ENCODE peak calls at places on chromosomes 6 and 20, in five cellular contexts. E is GM23338, I is GM23248, Y is HCT116, B is OCI-LY7. J is an unnamed sample. For H3K36me3, the result is how much of the 10 kb centered on the place peaks cover.

GRCh38 chr20:52200870-52201269 is 9.3 kb upstream of the ZFP64 start:
- DNase-seq in E (no peak), I (no peak), Y (no peak), B (no peak), J (no peak)

GRCh38 chr20:31652917-31653385 is 15.2 kb downstream of the COX4I2 start:
- DNase-seq in E (no peak), I (peak), Y (no peak), B (no peak), J (no peak)

GRCh38 chr6:125812394-125813231 is 21.9 kb downstream of the NCOA7 start:
- DNase-seq in E (no peak), I (peak), Y (no peak), B (no peak), J (no peak)

GRCh38 chr6:161041274-161041673 is 49.7 kb downstream of the MAP3K4 start:
- DNase-seq in E (no peak), I (no peak), Y (no peak), B (no peak), J (no peak)

GRCh38 chr6:132084811-132085509 is 133.8 kb upstream of the CCN2 start:
- DNase-seq in E (no peak), I (peak), Y (no peak), B (no peak), J (peak)

GRCh38 chr6:90219168-90219985 is 77.3 kb downstream of the BACH2 start:
- DNase-seq in E (peak), I (peak), Y (no peak), B (no peak), J (peak)

GRCh38 chr6:80523531-80523970 is 417.1 kb downstream of the BCKDHB start:
- DNase-seq in E (peak), I (peak), Y (no peak), B (no peak), J (no peak)

GRCh38 chr6:128491643-128492206 is 28.7 kb downstream of the PTPRK start:
- DNase-seq in E (no peak), I (no peak), Y (no peak), B (no peak), J (no peak)

GRCh38 chr6:74534485-74535211 is 671.2 kb downstream of the COL12A1 start:
- DNase-seq in E (no peak), I (peak), Y (peak), B (no peak), J (no peak)

GRCh38 chr6:44702292-44702691 is 314.8 kb downstream of the CDC5L start:
- DNase-seq in E (no peak), I (peak), Y (no peak), B (no peak), J (no peak)

GRCh38 chr20:5504061-5504739 is 187.4 kb upstream of the PROKR2 start:
- DNase-seq in E (peak), I (peak), Y (no peak), B (no peak), J (no peak)

GRCh38 chr20:36017034-36017951 is 48.9 kb downstream of the CNBD2 start:
- DNase-seq in E (peak), I (peak), Y (no peak), B (no peak), J (no peak)

GRCh38 chr20:1874534-1875168 is 20.6 kb upstream of the SIRPA start:
- DNase-seq in E (no peak), I (no peak), Y (no peak), B (no peak), J (no peak)

GRCh38 chr20:15842872-15843271 is 730.4 kb downstream of the KIF16B start:
- DNase-seq in E (no peak), I (no peak), Y (no peak), B (peak), J (peak)

GRCh38 chr6:114119056-114119455 is 148.1 kb upstream of the HDAC2 start:
- DNase-seq in E (no peak), I (no peak), Y (no peak), B (no peak), J (no peak)

GRCh38 chr20:36070451-36070850 is 84.1 kb upstream of the EPB41L1 start:
- DNase-seq in E (peak), I (no peak), Y (no peak), B (no peak), J (no peak)

GRCh38 chr6:43076093-43076927 is at the start of gene PTK7:
- DNase-seq in E (peak), I (peak), Y (no peak), B (peak), J (no peak)

GRCh38 chr20:37850724-37851123 is 52.2 kb upstream of the VSTM2L start:
- DNase-seq in E (no peak), I (peak), Y (no peak), B (no peak), J (no peak)

GRCh38 chr20:50504231-50504823 is 5.9 kb upstream of the PTPN1 start:
- DNase-seq in E (peak), I (peak), Y (peak), B (peak), J (no peak)

DNA sequence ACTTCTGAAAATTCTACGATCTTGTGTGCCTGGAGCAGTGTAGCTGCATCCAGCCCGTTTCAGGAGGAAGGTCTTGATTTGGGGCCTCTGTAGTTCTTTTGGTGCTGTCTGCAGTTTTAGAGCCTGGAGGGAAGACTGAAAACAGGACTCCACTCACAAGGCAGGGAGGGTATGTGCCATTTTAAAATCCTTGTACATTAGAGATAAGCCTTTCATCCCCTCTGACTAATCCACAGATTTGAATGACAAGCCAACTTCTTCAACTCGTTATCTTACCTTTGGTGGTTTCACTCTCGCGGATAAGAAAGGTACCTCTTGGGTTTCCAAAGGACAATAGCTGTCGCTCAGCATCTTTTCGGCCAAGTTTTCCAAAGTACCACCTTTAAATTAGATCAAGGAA is 98.0 kb upstream of the TRAF3IP2 start:
- DNase-seq in E (no peak), I (no peak), Y (no peak), B (no peak), J (no peak)
- H3K36me3 ChIP-seq in E (under half), I (half or more), Y (under half), B (under half), J (under half)

GRCh38 chr20:6530916-6531315 is 236.6 kb upstream of the BMP2 start:
- DNase-seq in E (no peak), I (no peak), Y (no peak), B (no peak), J (no peak)

GRCh38 chr20:6533828-6534388 is 233.6 kb upstream of the BMP2 start:
- DNase-seq in E (peak), I (peak), Y (no peak), B (no peak), J (no peak)

GRCh38 chr20:6533321-6533720 is 234.2 kb upstream of the BMP2 start:
- DNase-seq in E (no peak), I (peak), Y (no peak), B (no peak), J (no peak)

GRCh38 chr20:6525447-6526303 is 241.8 kb upstream of the BMP2 start:
- DNase-seq in E (peak), I (no peak), Y (no peak), B (no peak), J (no peak)

DNA sequence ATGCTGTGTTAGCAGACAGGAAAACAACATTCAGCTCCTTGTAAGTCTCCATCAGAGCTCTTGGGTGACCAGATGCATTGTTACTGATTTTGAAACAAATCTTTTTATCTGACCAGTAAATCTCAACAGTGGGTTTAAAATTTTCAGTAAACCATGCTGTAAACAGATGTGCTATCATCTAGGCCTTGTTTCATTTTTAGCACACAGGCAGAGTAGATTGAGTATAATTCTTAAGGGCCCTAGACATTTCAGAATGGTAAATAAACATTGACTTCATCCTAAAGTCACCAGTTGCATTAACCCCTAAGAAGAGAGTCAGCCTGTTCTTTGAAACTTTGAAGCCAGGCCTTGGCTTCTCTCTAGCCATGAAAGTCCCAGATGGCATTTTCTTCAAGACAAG is 237.2 kb upstream of the BMP2 start:
- DNase-seq in E (no peak), I (no peak), Y (no peak), B (no peak), J (no peak)
- TF ChIP-seq EZH2phosphoT487 in E (no peak), I (no peak), Y (no peak), B (no peak), J (no peak)

GRCh38 chr6:36111526-36111925 is 18.8 kb upstream of the MAPK13 start:
- DNase-seq in E (no peak), I (no peak), Y (no peak), B (no peak), J (no peak)
- H3K36me3 ChIP-seq in E (under half), I (under half), Y (under half), B (under half), J (under half)

DNA sequence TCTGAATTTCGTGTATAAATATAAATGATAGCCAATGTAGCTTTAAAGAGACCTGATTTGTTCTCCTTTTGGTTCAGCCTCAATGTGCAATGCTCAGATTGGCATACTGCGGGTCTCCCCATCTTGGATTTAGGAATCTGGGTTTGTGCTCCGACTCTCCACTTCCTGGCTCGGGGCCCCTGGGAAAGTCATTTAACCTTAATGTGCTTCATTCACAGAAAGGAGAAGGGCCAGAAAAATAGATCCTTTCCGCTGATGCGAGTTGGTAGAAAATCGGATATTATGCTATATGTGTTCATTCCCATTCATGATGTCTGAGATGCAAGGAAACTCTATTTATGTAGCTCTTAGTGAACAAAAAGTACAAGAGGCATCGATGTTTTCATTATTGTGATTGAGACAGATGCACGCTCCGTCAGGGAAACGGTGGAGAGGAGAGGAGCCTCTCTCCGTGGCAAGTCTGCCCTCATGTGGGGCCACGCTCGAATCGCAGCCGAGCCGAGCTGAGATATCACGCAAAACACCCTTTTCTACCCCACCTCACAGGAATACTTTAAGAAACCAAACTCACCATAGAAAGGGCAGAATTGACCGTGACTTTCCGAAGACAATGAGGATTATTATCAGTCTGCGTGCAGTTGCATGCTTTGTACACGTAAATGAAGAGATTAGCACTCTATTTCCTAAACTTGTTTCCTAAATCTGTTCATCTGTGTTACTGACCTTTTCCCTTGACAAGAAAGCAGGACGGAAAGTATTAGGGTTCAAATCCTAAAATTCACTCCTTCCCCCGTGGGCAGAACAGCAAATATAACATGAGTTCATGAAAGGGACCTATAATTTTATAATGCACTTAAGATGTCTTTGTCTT is 136.6 kb downstream of the COL9A1 start:
- DNase-seq in E (peak), I (peak), Y (peak), B (peak), J (peak)
- TF ChIP-seq EZH2phosphoT487 in E (no peak), I (no peak), Y (no peak), B (no peak), J (no peak)

GRCh38 chr20:57401565-57401918 is 10.3 kb downstream of the RBM38 start:
- DNase-seq in E (no peak), I (no peak), Y (no peak), B (no peak), J (no peak)

GRCh38 chr20:57404419-57405072 is 13.3 kb downstream of the RBM38 start:
- DNase-seq in E (no peak), I (no peak), Y (no peak), B (no peak), J (no peak)

GRCh38 chr20:57400821-57401564 is 9.8 kb downstream of the RBM38 start:
- DNase-seq in E (no peak), I (no peak), Y (no peak), B (peak), J (peak)

GRCh38 chr20:57403216-57403615 is 12.0 kb downstream of the RBM38 start:
- DNase-seq in E (no peak), I (no peak), Y (no peak), B (no peak), J (no peak)

DNA sequence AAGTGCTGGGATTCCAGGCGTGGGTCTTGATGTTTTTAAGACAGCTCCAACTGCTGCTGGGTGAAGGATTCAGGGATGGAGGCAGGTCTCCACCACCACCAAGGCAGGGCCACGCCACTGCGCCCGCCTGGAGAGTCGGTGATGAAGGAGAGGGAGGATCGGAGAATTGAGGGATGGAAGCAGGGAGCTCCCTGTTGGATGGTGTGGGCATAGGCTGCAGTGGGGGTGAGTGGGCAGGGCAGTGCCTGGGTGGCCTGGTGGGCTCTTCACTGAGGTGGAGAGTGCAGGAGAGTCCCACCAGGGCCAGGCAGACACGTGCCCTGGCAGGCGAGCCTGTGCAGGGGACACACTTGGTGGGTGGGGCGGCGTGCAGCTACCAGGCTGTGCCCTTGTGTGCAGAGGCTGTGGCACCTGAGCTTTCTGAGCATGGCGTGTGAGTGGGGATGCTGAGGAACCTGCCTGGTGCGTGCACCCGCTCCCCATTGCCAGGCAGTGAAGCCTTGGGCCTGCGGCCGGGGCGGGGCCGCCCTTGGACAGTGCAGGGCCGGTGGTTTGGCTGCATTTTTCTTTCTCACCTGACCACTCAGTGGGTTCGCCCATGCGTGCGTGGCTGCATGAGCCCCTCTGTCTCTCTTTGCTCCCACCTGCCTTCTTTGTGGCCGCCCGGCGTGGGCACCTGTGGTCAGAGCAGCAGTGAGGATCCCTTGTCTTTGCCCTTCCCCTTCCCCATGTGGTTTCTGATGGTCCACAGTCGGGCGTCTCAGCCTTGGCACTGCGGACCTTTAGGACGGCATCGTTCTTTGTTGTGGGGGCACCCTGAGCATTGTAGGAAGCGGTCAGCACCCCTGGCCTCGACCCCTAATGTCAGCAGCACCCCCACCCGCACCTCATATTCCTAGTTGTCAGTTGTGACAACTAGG is 11.3 kb downstream of the RBM38 start:
- DNase-seq in E (no peak), I (no peak), Y (no peak), B (no peak), J (no peak)
- H3K36me3 ChIP-seq in E (under half), I (under half), Y (under half), B (half or more), J (under half)

GRCh38 chr20:62427172-62428007 is at the start of gene RBBP8NL:
- DNase-seq in E (peak), I (no peak), Y (peak), B (no peak), J (no peak)
- TF ChIP-seq EZH2phosphoT487 in E (no peak), I (no peak), Y (no peak), B (no peak), J (no peak)

GRCh38 chr6:38233161-38233791 is 406.5 kb downstream of the BTBD9 start:
- DNase-seq in E (no peak), I (no peak), Y (no peak), B (no peak), J (no peak)

GRCh38 chr6:38239719-38240451 is 399.8 kb downstream of the BTBD9 start:
- DNase-seq in E (no peak), I (peak), Y (no peak), B (no peak), J (no peak)

GRCh38 chr6:38234141-38234540 is 405.6 kb downstream of the BTBD9 start:
- DNase-seq in E (peak), I (no peak), Y (no peak), B (no peak), J (no peak)

GRCh38 chr6:38234934-38235678 is 404.6 kb downstream of the BTBD9 start:
- DNase-seq in E (no peak), I (no peak), Y (no peak), B (no peak), J (no peak)
- H3K36me3 ChIP-seq in E (under half), I (under half), Y (under half), B (under half), J (under half)

DNA sequence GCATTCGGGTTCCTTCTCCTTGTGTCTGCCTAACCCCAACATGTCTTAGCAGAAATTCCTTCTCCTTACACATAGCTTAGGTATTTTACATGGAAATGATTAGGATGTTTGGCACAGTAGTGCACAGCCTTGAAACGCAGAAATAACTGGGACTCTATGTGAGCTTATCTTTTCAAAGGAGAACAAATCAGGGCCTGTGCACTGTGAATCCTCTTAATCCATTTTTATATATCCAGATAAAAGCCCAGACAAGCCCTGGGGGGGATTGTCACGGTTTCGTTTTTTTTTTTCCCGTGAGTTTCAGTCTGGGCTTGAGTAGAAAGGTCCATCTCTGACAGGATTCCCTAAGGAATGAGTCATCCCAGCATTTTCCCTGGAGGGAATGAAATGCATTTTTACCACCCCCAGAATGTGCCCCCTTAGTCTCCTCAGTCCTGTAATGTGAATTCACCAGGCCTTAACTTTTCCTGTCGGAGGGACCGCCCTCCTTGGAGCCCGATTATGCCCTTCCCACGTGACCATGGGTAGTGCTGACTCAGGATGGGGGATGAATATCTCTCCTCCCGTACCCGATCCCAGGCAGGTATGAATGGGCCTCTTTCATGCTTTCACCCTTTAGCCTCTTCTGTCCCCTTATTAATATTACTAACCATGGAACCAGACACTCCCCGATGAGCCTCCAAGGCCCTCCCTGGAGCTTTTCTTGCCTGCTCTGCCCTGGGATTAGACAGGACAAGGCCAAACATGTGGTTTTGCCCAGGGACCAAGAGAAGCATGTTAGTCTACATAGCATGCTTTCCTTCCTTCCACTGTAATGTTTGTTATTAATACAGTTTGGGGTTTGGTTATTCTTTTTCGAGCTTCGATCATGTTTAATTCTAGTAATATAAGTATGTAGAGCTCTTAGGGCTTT is 23.9 kb upstream of the NAA20 start:
- DNase-seq in E (peak), I (peak), Y (peak), B (no peak), J (no peak)
- TF ChIP-seq EZH2phosphoT487 in E (no peak), I (no peak), Y (no peak), B (no peak), J (no peak)

J was measured in MM.1S.